ENCODE peak calls at places on chromosomes 1 and 21, in five cellular contexts. E, C, R, G and P are unnamed samples.
A peak's percentile ranks its signal among the peaks of the same experiment; 100 is the strongest.

GRCh38 chr1:171438441-171438840 is 46.9 kb upstream of the PRRC2C start:
- DNase-seq in E (peak; percentile 98), C (no peak), R (no peak), G (peak; percentile 47), P (peak; percentile 97)

GRCh38 chr1:232962761-232963357 is 12.4 kb downstream of the NTPCR start:
- DNase-seq in E (peak; percentile 68), C (no peak), R (no peak), G (no peak), P (peak; percentile 18)

GRCh38 chr1:40922969-40923368 is 56.5 kb upstream of the CTPS1 start:
- DNase-seq in E (no peak), C (no peak), R (peak; percentile 23), G (no peak), P (no peak)

GRCh38 chr1:246271516-246271915 is 235.6 kb downstream of the SMYD3 start:
- DNase-seq in E (peak; percentile 37), C (no peak), R (no peak), G (no peak), P (no peak)

GRCh38 chr1:24688621-24689195 is 45.6 kb downstream of the SRRM1 start:
- DNase-seq in E (no peak), C (no peak), R (peak; percentile 79), G (peak; percentile 67), P (peak; percentile 66)

GRCh38 chr1:247467008-247467572 is 9.2 kb upstream of the OR2B11 start:
- DNase-seq in E (no peak), C (no peak), R (no peak), G (no peak), P (no peak)

GRCh38 chr1:16628361-16629111 is 15.2 kb upstream of the NBPF1 start:
- DNase-seq in E (no peak), C (no peak), R (no peak), G (no peak), P (no peak)

GRCh38 chr21:32886339-32886738 is 114.8 kb upstream of the PAXBP1 start:
- DNase-seq in E (no peak), C (no peak), R (no peak), G (no peak), P (no peak)

GRCh38 chr1:54309631-54310366 is 96.4 kb downstream of the SSBP3 start:
- DNase-seq in E (no peak), C (no peak), R (peak; percentile 34), G (no peak), P (no peak)

GRCh38 chr1:94801919-94802546 is 18.1 kb upstream of the SLC44A3 start:
- DNase-seq in E (peak; percentile 79), C (no peak), R (peak; percentile 46), G (peak; percentile 44), P (peak; percentile 86)

GRCh38 chr1:152398812-152399698 is 15.0 kb downstream of the CRNN start:
- DNase-seq in E (no peak), C (no peak), R (no peak), G (peak; percentile 44), P (peak; percentile 4)

GRCh38 chr1:154733621-154734020 is 125.6 kb upstream of the ADAR start:
- DNase-seq in E (no peak), C (no peak), R (no peak), G (no peak), P (no peak)

GRCh38 chr1:95116666-95117206 is 419 bp upstream of the TLCD4 start:
- DNase-seq in E (peak; percentile 32), C (peak; percentile 25), R (peak; percentile 73), G (peak; percentile 74), P (peak; percentile 13)

GRCh38 chr1:82979593-82980230 is 1019.2 kb downstream of the TTLL7 start:
- DNase-seq in E (no peak), C (no peak), R (no peak), G (no peak), P (no peak)

GRCh38 chr1:52552505-52553371 is at the start of gene TUT4:
- DNase-seq in E (peak; percentile 62), C (peak; percentile 60), R (peak; percentile 89), G (peak; percentile 24), P (peak; percentile 55)
- TF ChIP-seq CTCF in E (no peak), C (no peak), R (no peak), G (no peak), P (peak; percentile 31)

GRCh38 chr21:18913914-18914313 is 510.3 kb upstream of the TMPRSS15 start:
- DNase-seq in E (no peak), C (no peak), R (peak; percentile 16), G (no peak), P (no peak)
- TF ChIP-seq CTCF in E (no peak), C (no peak), R (no peak), G (no peak), P (no peak)

DNA sequence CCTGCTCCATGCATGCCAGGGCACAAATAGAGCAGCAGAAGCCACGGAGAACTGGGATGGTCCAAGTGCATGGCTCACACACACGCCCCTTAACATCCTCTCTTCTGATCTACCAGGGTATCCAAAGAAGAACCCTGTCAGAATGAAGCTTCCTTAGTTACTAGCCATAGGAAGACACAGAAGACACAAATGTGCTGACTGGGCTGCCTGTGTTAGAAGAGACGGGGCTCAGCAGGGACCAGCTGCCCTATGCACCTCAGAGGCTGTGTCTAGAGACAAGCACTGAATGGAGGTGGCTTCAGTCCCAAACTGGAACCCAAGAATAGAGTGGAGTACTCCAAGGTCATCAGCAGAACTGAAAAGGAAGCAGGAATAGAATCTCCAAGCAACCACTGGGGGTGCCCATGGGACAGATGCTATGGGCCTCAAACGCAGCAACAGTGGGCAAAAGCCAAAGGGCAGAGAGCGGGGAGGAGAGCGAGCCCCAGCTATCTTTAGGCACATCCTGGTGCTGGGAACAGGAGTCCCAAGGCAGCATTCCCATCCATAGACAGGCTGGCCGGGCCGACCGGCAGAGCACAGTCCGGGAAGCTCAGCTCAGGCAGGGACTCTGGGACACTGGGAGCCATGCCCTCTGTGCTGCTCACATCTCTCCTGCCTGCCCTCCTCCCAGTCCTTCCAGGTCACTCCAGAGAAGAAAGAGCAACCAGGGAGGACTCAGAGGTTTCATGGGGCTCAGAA is 9.5 kb downstream of the SLC6A9 start:
- DNase-seq in E (no peak), C (no peak), R (no peak), G (no peak), P (no peak)
- TF ChIP-seq CTCF in E (no peak), C (no peak), R (no peak), G (no peak), P (peak; percentile 24)

GRCh38 chr1:150514260-150514659 is 1.3 kb upstream of the FALEC start:
- DNase-seq in E (no peak), C (no peak), R (no peak), G (no peak), P (no peak)

GRCh38 chr1:150515328-150516049 is at the start of gene FALEC:
- DNase-seq in E (peak; percentile 87), C (peak; percentile 89), R (peak; percentile 97), G (peak; percentile 96), P (peak; percentile 94)

GRCh38 chr1:150514913-150515327 is 632 bp upstream of the FALEC start:
- DNase-seq in E (no peak), C (no peak), R (no peak), G (no peak), P (no peak)

GRCh38 chr1:150516050-150516591 is 569 bp downstream of the FALEC start:
- DNase-seq in E (peak; percentile 15), C (no peak), R (no peak), G (no peak), P (no peak)

GRCh38 chr1:150516616-150517015 is 1.1 kb downstream of the FALEC start:
- DNase-seq in E (no peak), C (no peak), R (no peak), G (no peak), P (no peak)
- TF ChIP-seq CTCF in E (no peak), C (no peak), R (no peak), G (no peak), P (no peak)

GRCh38 chr1:58155418-58156123 is 391.0 kb downstream of the OMA1 start:
- DNase-seq in E (no peak), C (peak; percentile 0), R (peak; percentile 68), G (no peak), P (no peak)
- TF ChIP-seq CTCF in E (peak; percentile 10), C (peak; percentile 56), R (peak; percentile 85), G (no peak), P (peak; percentile 56)

GRCh38 chr1:236457775-236458174 is 63.7 kb downstream of the EDARADD start:
- DNase-seq in E (no peak), C (no peak), R (no peak), G (no peak), P (no peak)

GRCh38 chr1:236455242-236455641 is 61.2 kb downstream of the EDARADD start:
- DNase-seq in E (no peak), C (no peak), R (no peak), G (no peak), P (no peak)

GRCh38 chr1:236451796-236452373 is 57.8 kb downstream of the EDARADD start:
- DNase-seq in E (no peak), C (peak; percentile 6), R (peak; percentile 66), G (peak; percentile 40), P (no peak)
- TF ChIP-seq CTCF in E (no peak), C (peak; percentile 30), R (peak; percentile 66), G (peak; percentile 32), P (peak; percentile 56)

DNA sequence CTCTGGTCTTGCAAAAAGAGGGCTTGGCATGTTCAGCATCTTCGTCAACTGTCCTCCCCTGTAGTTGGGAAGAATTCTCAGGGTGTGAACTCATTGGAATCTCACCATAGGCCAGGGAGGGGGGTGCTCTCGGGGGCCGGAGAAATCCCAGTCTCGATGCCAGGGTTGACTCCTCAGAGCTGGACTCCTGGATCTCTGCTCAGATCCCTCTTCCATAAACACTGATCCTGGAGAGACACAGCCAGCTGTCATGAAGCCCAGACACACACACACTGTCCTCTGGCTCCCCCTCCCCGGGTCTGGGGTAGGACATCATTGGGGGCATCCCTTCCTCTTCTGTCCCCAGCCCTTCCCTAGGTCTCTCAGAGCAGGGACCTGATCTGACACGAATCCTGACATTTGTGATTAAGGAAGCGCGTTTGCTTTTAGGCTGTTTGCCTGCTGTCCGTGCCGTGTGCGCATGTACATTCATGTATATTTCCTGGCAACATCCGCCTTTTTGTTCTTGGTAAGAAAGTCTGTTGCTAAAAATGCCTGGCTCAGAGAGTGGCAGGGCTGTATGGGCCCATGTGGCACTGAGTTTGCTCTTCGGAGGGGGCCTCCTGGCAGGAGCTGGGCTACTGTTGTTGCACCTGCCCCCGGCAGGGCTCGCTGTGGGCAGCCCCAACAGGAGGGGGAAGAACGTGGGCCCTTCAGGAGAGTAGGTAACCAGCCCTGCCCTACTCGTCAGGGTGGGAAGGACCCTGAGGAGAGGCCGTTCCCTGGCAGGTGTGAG is 45.4 kb upstream of the SELENON start:
- DNase-seq in E (no peak), C (no peak), R (no peak), G (no peak), P (no peak)
- TF ChIP-seq CTCF in E (no peak), C (no peak), R (no peak), G (no peak), P (no peak)